ENCODE peak calls at places on chromosome 6, in five cellular contexts. L, M, T, J and Y are unnamed samples.

GRCh38 chr6:25229671-25230321 is 49.4 kb upstream of the CARMIL1 start:
- DNase-seq in J (no peak), T (no peak), M (no peak), L (peak), Y (no peak)

GRCh38 chr6:85641522-85641915 is 1.2 kb downstream of the SYNCRIP start:
- DNase-seq in J (peak), L (no peak), M (no peak), T (no peak), Y (no peak)

GRCh38 chr6:77474286-77474956 is 11.1 kb upstream of the HTR1B start:
- DNase-seq in J (no peak), T (no peak), M (no peak), L (no peak), Y (no peak)

GRCh38 chr6:89346433-89346832 is 6.1 kb downstream of the UBE2J1 start:
- DNase-seq in L (no peak), J (no peak), T (no peak), M (no peak), Y (no peak)

GRCh38 chr6:150636808-150637207 is 37.1 kb downstream of the PLEKHG1 start:
- DNase-seq in J (no peak), T (no peak), L (no peak), M (no peak), Y (no peak)

GRCh38 chr6:21005816-21006553 is 471.7 kb downstream of the CDKAL1 start:
- DNase-seq in M (no peak), L (peak), J (peak), T (no peak), Y (no peak)

GRCh38 chr6:13044390-13044789 is 283.9 kb downstream of the TBC1D7 start:
- DNase-seq in T (no peak), L (no peak), M (no peak), J (peak), Y (no peak)

GRCh38 chr6:83371428-83371827 is 59.4 kb downstream of the ME1 start:
- DNase-seq in L (peak), T (no peak), J (peak), M (no peak), Y (no peak)

GRCh38 chr6:7143161-7143974 is 35.6 kb downstream of the RREB1 start:
- DNase-seq in T (no peak), J (no peak), M (no peak), L (peak), Y (no peak)

GRCh38 chr6:4743026-4743425 is 33.2 kb upstream of the CDYL start:
- DNase-seq in T (no peak), L (no peak), J (no peak), M (no peak), Y (no peak)

GRCh38 chr6:98382246-98382645 is 452.1 kb upstream of the POU3F2 start:
- DNase-seq in J (no peak), L (no peak), T (no peak), M (no peak), Y (no peak)

GRCh38 chr6:117375446-117375845 is 50.3 kb downstream of the ROS1 start:
- DNase-seq in L (no peak), T (no peak), J (no peak), M (no peak), Y (no peak)

GRCh38 chr6:958531-958930 is 265.6 kb upstream of the EXOC2 start:
- DNase-seq in T (no peak), M (no peak), L (peak), J (no peak), Y (no peak)

GRCh38 chr6:134676307-134677281 is 273.3 kb downstream of the ALDH8A1 start:
- DNase-seq in M (no peak), J (no peak), L (peak), T (peak), Y (no peak)

GRCh38 chr6:18102783-18103509 is 19.5 kb downstream of the NHLRC1 start:
- DNase-seq in L (no peak), J (no peak), M (no peak), T (no peak), Y (no peak)

GRCh38 chr6:107572886-107573285 is 83.0 kb downstream of the SOBP start:
- DNase-seq in T (no peak), J (no peak), L (no peak), M (no peak), Y (peak)

GRCh38 chr6:101640131-101640530 is 246.6 kb downstream of the GRIK2 start:
- DNase-seq in M (no peak), J (no peak), L (no peak), T (no peak), Y (no peak)

DNA sequence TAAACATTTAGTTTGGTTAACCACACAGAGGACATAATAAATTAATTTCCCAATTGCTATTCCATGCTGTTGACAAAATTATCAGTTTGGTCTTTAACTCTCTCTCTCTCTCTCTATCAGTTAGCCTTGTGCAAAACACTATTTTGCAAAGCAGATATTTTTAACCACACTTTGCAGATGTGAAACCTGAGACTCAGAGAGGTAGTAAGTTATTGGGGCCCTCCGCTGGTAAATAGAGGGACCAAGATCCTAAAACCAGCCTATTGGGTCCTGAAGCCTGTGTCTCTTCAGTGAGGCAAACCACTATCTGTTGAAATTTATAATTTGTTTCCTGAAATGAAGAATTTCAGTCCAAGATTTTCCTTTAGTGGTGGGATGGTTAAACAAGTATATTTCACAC is 231.0 kb downstream of the SOD2 start:
- DNase-seq in L (no peak), M (no peak), J (no peak), T (no peak), Y (no peak)
- H3K4me3 ChIP-seq in L (no peak), M (no peak), J (no peak), T (no peak), Y (no peak)

DNA sequence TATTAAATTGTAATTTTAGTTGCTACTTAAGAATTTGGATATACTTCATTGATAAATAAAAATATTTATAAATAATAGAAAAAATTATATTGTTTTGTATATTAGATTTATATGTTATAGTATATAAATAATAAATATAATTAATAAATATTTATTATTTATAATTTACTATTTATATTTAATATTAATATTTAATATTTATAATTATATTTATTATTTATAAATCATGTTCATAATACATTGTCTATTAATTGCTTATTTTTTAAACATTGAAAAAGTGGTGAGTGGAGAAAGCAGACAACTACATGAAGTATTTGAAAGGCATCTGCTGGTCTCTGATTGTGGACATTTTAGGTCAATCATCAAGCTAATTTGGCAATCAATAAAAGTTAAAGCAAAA is 464.5 kb downstream of the MMUT start:
- DNase-seq in M (no peak), L (no peak), T (no peak), J (no peak), Y (no peak)
- H3K9ac ChIP-seq in M (no peak), L (no peak), T (no peak), J (no peak), Y (no peak)

GRCh38 chr6:138250513-138251247 is 32.4 kb upstream of the PBOV1 start:
- DNase-seq in T (no peak), L (peak), M (no peak), J (peak), Y (no peak)
- H3K4me3 ChIP-seq in T (no peak), L (no peak), M (no peak), J (no peak), Y (no peak)

DNA sequence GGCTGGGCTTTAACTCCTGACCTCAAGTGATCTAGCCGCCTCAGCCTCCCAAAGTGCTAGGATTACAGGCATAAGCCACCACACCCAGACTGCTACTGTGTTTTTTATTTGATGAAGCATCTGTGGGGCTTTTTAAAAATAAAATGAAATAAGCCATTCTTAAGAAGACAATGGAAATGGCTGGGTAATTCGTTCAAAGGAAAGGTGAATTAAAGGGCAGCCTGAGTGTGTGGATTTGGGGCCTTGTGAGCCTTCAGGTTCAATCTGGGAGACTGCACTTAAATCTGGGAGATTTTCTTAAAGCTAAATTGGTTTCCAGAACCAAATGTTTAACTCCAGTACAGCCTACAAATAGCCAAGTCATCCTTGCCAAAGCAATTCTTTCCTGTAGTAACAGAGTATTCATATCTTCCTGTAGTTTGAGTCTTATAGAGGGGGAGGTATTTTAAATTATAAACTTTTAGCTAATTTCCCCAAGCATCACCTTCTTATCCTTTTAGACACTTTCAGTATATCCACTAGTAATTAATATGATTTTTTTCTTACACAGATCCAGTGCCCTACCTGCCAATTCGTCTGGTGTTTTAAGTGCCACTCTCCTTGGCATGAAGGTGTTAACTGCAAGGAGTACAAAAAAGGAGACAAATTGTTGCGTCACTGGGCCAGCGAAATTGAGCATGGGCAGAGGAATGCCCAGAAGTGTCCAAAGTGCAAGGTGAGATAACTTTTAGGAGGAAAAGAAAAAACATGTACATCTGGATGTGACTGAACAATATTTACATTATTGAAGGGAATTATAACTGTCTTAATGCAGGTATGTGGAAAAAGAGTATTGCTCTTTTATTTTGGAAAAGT is 95.4 kb downstream of the RNF217 start:
- DNase-seq in J (no peak), T (no peak), M (no peak), L (no peak), Y (no peak)
- H3K9ac ChIP-seq in J (no peak), T (no peak), M (no peak), L (no peak), Y (no peak)

GRCh38 chr6:11201772-11202512 is 30.5 kb downstream of the NEDD9 start:
- DNase-seq in T (no peak), J (no peak), M (no peak), L (no peak), Y (no peak)

GRCh38 chr6:11204987-11205386 is 27.5 kb downstream of the NEDD9 start:
- DNase-seq in L (no peak), T (no peak), J (no peak), M (no peak), Y (no peak)

GRCh38 chr6:11202513-11203305 is 29.8 kb downstream of the NEDD9 start:
- DNase-seq in M (peak), T (no peak), L (peak), J (peak), Y (peak)

GRCh38 chr6:11205721-11206120 is 26.7 kb downstream of the NEDD9 start:
- DNase-seq in T (no peak), L (no peak), M (no peak), J (no peak), Y (no peak)

DNA sequence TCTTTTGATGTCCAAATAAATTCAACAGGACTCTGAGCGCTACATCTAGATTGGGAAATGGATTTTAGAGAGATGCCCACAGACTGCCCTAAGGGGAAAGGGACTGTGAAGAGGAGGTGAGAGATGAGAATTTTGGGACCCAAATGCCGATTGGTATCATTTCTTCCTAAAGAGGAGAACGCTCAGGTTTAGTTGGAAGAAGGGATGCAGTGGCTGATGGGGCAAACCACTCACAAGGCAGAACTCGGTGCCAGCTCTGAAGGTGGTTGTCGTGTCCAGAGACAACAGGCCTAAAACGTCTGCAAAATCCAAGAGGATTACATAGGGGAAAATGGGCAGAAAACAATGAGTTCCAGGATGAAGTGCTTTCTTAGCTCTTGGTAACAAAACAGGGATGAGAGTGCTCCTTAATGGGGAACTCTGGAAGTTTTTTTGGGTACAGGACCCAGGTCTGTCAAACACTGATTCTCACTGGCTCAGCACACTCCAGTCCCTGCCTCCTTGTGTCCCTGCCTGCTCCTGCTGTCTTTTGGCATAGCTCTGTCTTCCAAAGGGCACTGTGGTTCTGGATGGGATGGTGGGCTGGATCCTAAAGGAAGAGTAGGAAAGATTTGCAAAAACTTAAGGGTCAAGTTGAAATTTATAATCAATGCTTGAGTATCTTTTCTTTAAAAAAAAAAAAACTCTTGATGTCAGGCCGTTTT is 29.0 kb downstream of the NEDD9 start:
- DNase-seq in L (no peak), T (no peak), M (no peak), J (no peak), Y (no peak)
- H3K4me3 ChIP-seq in L (no peak), T (no peak), M (no peak), J (no peak), Y (no peak)